ENCODE peak calls at places on chromosome 1, in four cellular contexts. N is transverse colon, V is stomach, B is H1. Y is an unnamed sample. For H3K27me3, the result is how much of the 10 kb centered on the place peaks cover.

GRCh38 chr1:118250232-118250631 is 65.2 kb upstream of the SPAG17 start:
- DNase-seq in N (no peak), V (no peak), B (no peak), Y (no peak)

GRCh38 chr1:100070201-100070939 is 62.4 kb downstream of the SASS6 start:
- DNase-seq in N (no peak), V (no peak), B (no peak), Y (no peak)

GRCh38 chr1:72439036-72439435 is 156.7 kb upstream of the NEGR1 start:
- DNase-seq in N (no peak), V (no peak), B (no peak), Y (no peak)

GRCh38 chr1:225866061-225866844 is 15.9 kb downstream of the TMEM63A start:
- DNase-seq in N (no peak), V (no peak), B (no peak), Y (no peak)

GRCh38 chr1:91165033-91165654 is 143.3 kb upstream of the ZNF644 start:
- DNase-seq in N (peak), V (peak), B (peak), Y (peak)

GRCh38 chr1:180522204-180522497 is 19.8 kb upstream of the ACBD6 start:
- DNase-seq in N (no peak), V (no peak), B (peak), Y (no peak)

GRCh38 chr1:37755290-37755689 is 9.6 kb downstream of the EPHA10 start:
- DNase-seq in N (no peak), V (no peak), B (no peak), Y (no peak)

GRCh38 chr1:182109780-182110179 is 48.3 kb upstream of the ZNF648 start:
- DNase-seq in N (no peak), V (no peak), B (no peak), Y (no peak)

GRCh38 chr1:62356257-62356835 is 37.1 kb upstream of the KANK4 start:
- DNase-seq in N (no peak), V (no peak), B (no peak), Y (no peak)

GRCh38 chr1:205983925-205984725 is 19.1 kb downstream of the RAB7B start:
- DNase-seq in N (peak), V (peak), B (no peak), Y (peak)

GRCh38 chr1:180190091-180190490 is 35.4 kb downstream of the QSOX1 start:
- DNase-seq in N (no peak), V (no peak), B (no peak), Y (no peak)

GRCh38 chr1:246265481-246265880 is 241.6 kb downstream of the SMYD3 start:
- DNase-seq in N (no peak), V (no peak), B (no peak), Y (no peak)

GRCh38 chr1:10257851-10258250 is 47.5 kb downstream of the KIF1B start:
- DNase-seq in N (peak), V (no peak), B (no peak), Y (no peak)

GRCh38 chr1:238152119-238152518 is 261.4 kb upstream of the ZP4 start:
- DNase-seq in N (no peak), V (no peak), B (no peak), Y (no peak)

GRCh38 chr1:63320024-63320799 is 2.2 kb upstream of the FOXD3 start:
- DNase-seq in N (no peak), V (no peak), B (no peak), Y (no peak)

GRCh38 chr1:162151900-162152829 is 82.7 kb downstream of the NOS1AP start:
- DNase-seq in N (no peak), V (peak), B (no peak), Y (no peak)

GRCh38 chr1:210222288-210223006 is 10.1 kb upstream of the SERTAD4 start:
- DNase-seq in N (peak), V (peak), B (no peak), Y (no peak)

GRCh38 chr1:24793762-24794161 is 48.5 kb downstream of the CLIC4 start:
- DNase-seq in N (no peak), V (no peak), B (no peak), Y (no peak)

GRCh38 chr1:225484657-225485606 is 57.1 kb upstream of the LBR start:
- DNase-seq in N (no peak), V (no peak), B (no peak), Y (peak)

GRCh38 chr1:152932170-152932811 is 14.7 kb upstream of the SPRR5 start:
- DNase-seq in N (no peak), V (no peak), B (no peak), Y (no peak)

GRCh38 chr1:32250893-32251716 is at the start of gene LCK:
- DNase-seq in N (peak), V (no peak), B (no peak), Y (no peak)
- TF ChIP-seq POLR2A in N (peak), V (peak), B (peak), Y (no peak)

GRCh38 chr1:165169729-165170128 is 186.8 kb downstream of the LMX1A start:
- DNase-seq in N (no peak), V (no peak), B (no peak), Y (no peak)

GRCh38 chr1:165172666-165173065 is 183.8 kb downstream of the LMX1A start:
- DNase-seq in N (no peak), V (no peak), B (no peak), Y (no peak)

GRCh38 chr1:165173409-165173808 is 183.1 kb downstream of the LMX1A start:
- DNase-seq in N (no peak), V (peak), B (no peak), Y (no peak)

GRCh38 chr1:165168466-165168865 is 188.0 kb downstream of the LMX1A start:
- DNase-seq in N (no peak), V (no peak), B (no peak), Y (no peak)

GRCh38 chr1:165169028-165169427 is 187.5 kb downstream of the LMX1A start:
- DNase-seq in N (no peak), V (no peak), B (no peak), Y (no peak)
- TF ChIP-seq EP300 in N (no peak), V (no peak), B (no peak), Y (no peak)

GRCh38 chr1:29851666-29852065 is 615.3 kb downstream of the PTPRU start:
- DNase-seq in N (no peak), V (no peak), B (no peak), Y (no peak)

GRCh38 chr1:29850358-29850757 is 614.0 kb downstream of the PTPRU start:
- DNase-seq in N (no peak), V (no peak), B (no peak), Y (no peak)

GRCh38 chr1:29852248-29852647 is 615.9 kb downstream of the PTPRU start:
- DNase-seq in N (no peak), V (no peak), B (no peak), Y (no peak)

GRCh38 chr1:29845910-29846309 is 609.6 kb downstream of the PTPRU start:
- DNase-seq in N (no peak), V (no peak), B (no peak), Y (no peak)

GRCh38 chr1:29849038-29849750 is 612.9 kb downstream of the PTPRU start:
- DNase-seq in N (peak), V (peak), B (peak), Y (no peak)
- H3K27me3 ChIP-seq in N (under half), V (half or more), B (under half), Y (under half)

GRCh38 chr1:32224285-32224684 is 2.1 kb downstream of the EIF3I start:
- DNase-seq in N (no peak), V (no peak), B (no peak), Y (no peak)

GRCh38 chr1:32220746-32221580 is 1.2 kb downstream of the TMEM234 start:
- DNase-seq in N (no peak), V (no peak), B (no peak), Y (no peak)

GRCh38 chr1:32221581-32221979 is 573 bp downstream of the TMEM234 start:
- DNase-seq in N (no peak), V (no peak), B (no peak), Y (no peak)

GRCh38 chr1:32223683-32224082 is 1.5 kb downstream of the EIF3I start:
- DNase-seq in N (no peak), V (no peak), B (no peak), Y (no peak)

GRCh38 chr1:32221980-32222751 is at the start of the genes EIF3I and TMEM234:
- DNase-seq in N (peak), V (peak), B (no peak), Y (peak)
- TF ChIP-seq POLR2A in N (peak), V (peak), B (peak), Y (peak)

GRCh38 chr1:17120483-17120882 is 1.2 kb upstream of the PADI2 start:
- DNase-seq in N (no peak), V (no peak), B (no peak), Y (no peak)
- TF ChIP-seq EP300 in N (no peak), V (no peak), B (no peak), Y (no peak)

Y was measured in sigmoid colon.